ENCODE peak calls at places on chromosomes 6 and 20, in five cellular contexts. T, D, B, X and R are unnamed samples.

GRCh38 chr6:62971976-62972658 is 239.2 kb upstream of the FKBP1C start:
- DNase-seq in X (no peak), T (no peak), D (no peak), B (no peak), R (no peak)

GRCh38 chr6:105814745-105815536 is 271.2 kb upstream of the PRDM1 start:
- DNase-seq in D (no peak), X (no peak), B (no peak), T (no peak), R (no peak)

GRCh38 chr20:2042400-2042799 is 48.5 kb upstream of the PDYN start:
- DNase-seq in T (no peak), D (no peak), X (no peak), B (no peak), R (no peak)

GRCh38 chr6:119978274-119978889 is 628.8 kb upstream of the MAN1A1 start:
- DNase-seq in D (peak; percentile 46), B (no peak), X (no peak), T (no peak), R (peak; percentile 6)

GRCh38 chr6:22896716-22897115 is 327.4 kb downstream of the HDGFL1 start:
- DNase-seq in B (no peak), T (no peak), D (no peak), X (no peak), R (no peak)

GRCh38 chr6:76250666-76251065 is 178.2 kb upstream of the IMPG1 start:
- DNase-seq in B (no peak), X (no peak), T (no peak), D (no peak), R (no peak)

GRCh38 chr20:35991142-35991771 is 22.9 kb downstream of the CNBD2 start:
- DNase-seq in B (no peak), X (no peak), T (no peak), D (peak; percentile 68), R (peak; percentile 65)

GRCh38 chr20:58619847-58620431 is 31.1 kb upstream of the STX16 start:
- DNase-seq in X (no peak), T (no peak), B (no peak), D (no peak), R (peak; percentile 79)

GRCh38 chr20:63309261-63310071 is 16.5 kb downstream of the COL20A1 start:
- DNase-seq in T (no peak), D (peak; percentile 10), X (peak; percentile 56), B (no peak), R (peak; percentile 79)

GRCh38 chr6:29591677-29592076 is 6.8 kb downstream of the OR2H2 start:
- DNase-seq in X (no peak), D (no peak), B (no peak), T (no peak), R (no peak)

GRCh38 chr6:90369024-90369519 is 72.4 kb upstream of the BACH2 start:
- DNase-seq in B (peak; percentile 43), X (peak; percentile 62), D (no peak), T (peak; percentile 13), R (peak; percentile 64)

GRCh38 chr20:18754030-18754659 is 59.4 kb upstream of the SCP2D1 start:
- DNase-seq in D (no peak), T (no peak), X (no peak), B (no peak), R (no peak)

GRCh38 chr20:33629533-33629932 is 32.6 kb upstream of the C20orf144 start:
- DNase-seq in X (no peak), T (no peak), D (no peak), B (no peak), R (no peak)

GRCh38 chr6:163281661-163282060 is 132.9 kb upstream of the QKI start:
- DNase-seq in D (no peak), X (no peak), T (no peak), B (no peak), R (no peak)

DNA sequence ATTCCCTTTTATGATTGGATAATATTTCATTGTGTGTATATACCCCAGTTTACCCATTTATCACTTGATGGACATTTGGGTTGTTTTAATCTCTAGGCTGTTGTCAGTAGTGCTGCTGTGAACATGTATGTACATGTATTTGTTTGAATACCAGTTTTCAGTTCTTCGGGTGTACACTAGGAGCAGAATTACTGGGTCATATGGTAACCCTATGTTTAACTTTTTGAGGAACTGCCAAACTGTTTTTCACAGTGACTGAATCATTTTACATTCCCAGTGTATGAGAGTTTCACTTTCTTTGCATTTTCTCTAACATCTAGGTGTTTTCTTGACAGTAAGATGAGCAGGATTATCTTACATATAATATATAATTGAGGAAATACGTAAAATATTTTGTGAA is 44.7 kb upstream of the ADIG start:
- DNase-seq in B (no peak), T (no peak), D (no peak), X (no peak), R (no peak)
- H3K36me3 ChIP-seq in B (peaks cover 8% of the 10 kb centered on the region), T (no peaks in the 10 kb centered on the region), D (peaks cover 84% of the 10 kb centered on the region), X (peaks cover 74% of the 10 kb centered on the region), R (peaks cover 15% of the 10 kb centered on the region)

DNA sequence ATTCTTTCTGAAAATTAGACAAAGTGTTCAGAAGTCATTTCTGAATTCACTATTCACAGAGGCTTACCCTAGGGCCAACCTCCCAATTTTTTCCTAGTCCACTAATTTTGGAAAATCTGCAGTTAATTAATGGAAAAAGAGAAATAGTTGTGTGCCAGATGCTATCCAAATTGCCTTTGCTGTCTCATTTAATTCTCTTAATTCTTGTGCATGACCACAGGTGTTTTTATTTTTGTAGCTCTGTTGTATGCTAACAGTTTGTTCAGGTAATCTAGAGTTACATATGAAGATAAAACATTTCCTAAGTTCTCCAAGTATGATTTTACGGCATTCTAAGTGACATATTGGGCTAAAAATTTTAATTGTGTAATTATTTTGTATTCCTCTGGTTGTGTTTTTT is 96.8 kb downstream of the SCAF8 start:
- DNase-seq in X (no peak), T (no peak), D (no peak), B (no peak), R (no peak)
- H3K4me1 ChIP-seq in X (peaks cover 13% of the 10 kb centered on the region), T (no peaks in the 10 kb centered on the region), D (no peaks in the 10 kb centered on the region), B (no peaks in the 10 kb centered on the region), R (no peaks in the 10 kb centered on the region)

DNA sequence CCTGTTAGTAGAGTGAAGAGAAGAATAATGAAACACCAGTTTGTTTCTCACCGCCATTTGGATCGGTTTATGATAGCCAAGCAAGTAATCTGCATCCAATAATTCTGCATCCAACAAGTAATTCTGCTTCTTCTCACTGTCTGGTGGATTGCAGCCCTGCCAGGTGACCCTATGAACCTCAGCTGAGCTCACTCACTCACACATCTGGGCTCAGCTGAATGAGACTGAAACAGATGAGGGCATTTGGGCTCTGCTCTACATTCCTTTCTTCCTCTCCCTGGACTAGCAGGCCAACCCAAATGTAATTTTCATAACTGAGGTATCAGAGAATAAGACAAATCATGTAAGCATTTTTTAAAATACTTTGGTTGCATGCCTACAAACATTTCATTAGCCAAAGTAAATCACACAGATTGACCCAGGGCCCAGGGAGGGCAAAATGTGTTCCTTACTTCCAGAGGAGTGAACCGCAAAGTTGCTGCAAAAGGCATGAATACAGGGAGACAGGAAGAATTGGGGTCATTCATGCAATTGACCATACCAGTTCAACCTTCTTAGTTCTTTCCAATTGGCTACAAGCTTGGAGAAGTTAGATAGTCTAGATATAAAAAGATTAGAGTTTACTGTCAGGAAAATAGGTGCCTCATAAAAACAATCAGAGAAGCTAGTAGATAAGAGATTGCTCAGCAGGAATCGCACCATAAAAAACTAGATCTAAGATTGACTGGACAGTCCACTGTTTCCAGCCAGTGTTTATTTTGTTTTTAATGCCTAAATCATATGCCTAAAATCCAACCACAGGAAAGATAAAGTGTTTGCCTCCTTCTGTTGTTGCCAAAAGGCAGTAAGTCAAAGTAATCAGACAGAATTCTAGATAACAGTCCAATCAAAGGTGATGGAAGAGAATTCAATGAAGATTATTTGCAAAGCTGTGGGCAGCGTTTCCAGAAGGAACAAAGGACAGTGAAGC is 43.7 kb downstream of the CBLN4 start:
- DNase-seq in T (no peak), B (no peak), D (no peak), X (no peak), R (no peak)
- H3K9me3 ChIP-seq in T (no peaks in the 10 kb centered on the region), B (no peaks in the 10 kb centered on the region), D (no peaks in the 10 kb centered on the region), X (no peaks in the 10 kb centered on the region), R (peaks cover 7% of the 10 kb centered on the region)

DNA sequence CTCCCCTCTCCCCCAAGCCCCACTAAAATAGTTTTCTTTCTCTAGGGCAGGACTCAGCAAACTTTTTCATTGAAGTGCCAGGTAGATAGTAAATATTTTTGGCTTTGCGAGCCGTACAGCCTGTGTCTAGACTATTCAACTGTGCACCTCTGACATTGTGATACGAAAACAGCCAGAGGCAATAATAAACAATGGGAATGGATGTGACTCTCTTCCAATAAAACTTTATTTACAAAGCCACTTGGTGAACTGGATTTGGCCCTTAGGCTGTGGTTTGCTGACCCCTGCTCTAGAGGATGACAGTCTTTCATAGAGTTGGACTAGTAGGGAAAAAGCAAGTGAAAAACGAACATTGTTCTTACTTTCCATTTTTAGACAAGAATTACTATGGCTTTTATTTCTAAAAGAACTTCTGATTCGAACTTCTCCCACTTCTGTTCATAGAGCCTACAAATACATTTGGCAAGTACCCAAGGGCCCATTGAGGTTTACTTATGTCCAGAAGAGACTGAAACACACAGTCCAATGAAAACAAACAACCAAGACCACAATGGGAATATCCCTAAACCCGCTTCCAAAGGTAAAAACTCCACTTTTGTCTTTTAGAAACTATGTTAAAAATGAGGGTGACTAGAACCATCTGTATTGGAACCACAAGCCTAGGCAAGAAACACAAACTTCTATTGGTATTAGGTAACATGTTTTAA is 46.4 kb upstream of the CDKAL1 start:
- DNase-seq in D (no peak), T (no peak), B (no peak), X (no peak), R (no peak)
- H3K36me3 ChIP-seq in D (peaks cover 100% of the 10 kb centered on the region), T (no peaks in the 10 kb centered on the region), B (peaks cover 8% of the 10 kb centered on the region), X (peaks cover 30% of the 10 kb centered on the region), R (no peaks in the 10 kb centered on the region)

GRCh38 chr6:10687582-10687981 is 6.8 kb downstream of the C6orf52 start:
- DNase-seq in D (no peak), T (no peak), X (no peak), B (no peak), R (no peak)

GRCh38 chr6:10684618-10685017 is 9.8 kb downstream of the C6orf52 start:
- DNase-seq in X (no peak), B (no peak), D (no peak), T (no peak), R (no peak)

GRCh38 chr6:10690651-10691445 is 3.6 kb downstream of the C6orf52 start:
- DNase-seq in D (no peak), X (no peak), B (no peak), T (no peak), R (no peak)

GRCh38 chr6:10685092-10685769 is 9.2 kb downstream of the C6orf52 start:
- DNase-seq in B (no peak), T (no peak), D (no peak), X (no peak), R (no peak)

GRCh38 chr6:10686901-10687300 is 7.5 kb downstream of the C6orf52 start:
- DNase-seq in D (no peak), X (no peak), B (no peak), T (no peak), R (no peak)
- H3K4me1 ChIP-seq in D (no peaks in the 10 kb centered on the region), X (no peaks in the 10 kb centered on the region), B (no peaks in the 10 kb centered on the region), T (no peaks in the 10 kb centered on the region), R (peaks cover 12% of the 10 kb centered on the region)